ENCODE peak calls at places on chromosomes 7 and 10, in four cellular contexts. C is colonic mucosa, P is mammary epithelial cell, J is GM12878. Y is an unnamed sample. For H3K36me3, the result is how much of the 10 kb centered on the place peaks cover.

GRCh38 chr10:64528294-64529002 is 1007.2 kb downstream of the REEP3 start:
- DNase-seq in C (no peak), P (no peak), J (no peak), Y (no peak)

GRCh38 chr7:104124469-104124868 is 83.3 kb downstream of the ORC5 start:
- DNase-seq in C (no peak), P (no peak), J (no peak), Y (no peak)

GRCh38 chr7:1552200-1552599 is 3.8 kb downstream of the TMEM184A start:
- DNase-seq in C (no peak), P (no peak), J (no peak), Y (no peak)

GRCh38 chr10:97514344-97514743 is 15.6 kb downstream of the UBTD1 start:
- DNase-seq in C (no peak), P (no peak), J (no peak), Y (no peak)

GRCh38 chr10:42850931-42851330 is 68.3 kb downstream of the BMS1 start:
- DNase-seq in C (no peak), P (peak), J (no peak), Y (no peak)

GRCh38 chr7:80499350-80499955 is 12.4 kb downstream of the GNAT3 start:
- DNase-seq in C (no peak), P (peak), J (no peak), Y (no peak)

GRCh38 chr7:90824386-90825307 is 228.5 kb downstream of the CDK14 start:
- DNase-seq in C (no peak), P (peak), J (no peak), Y (no peak)

GRCh38 chr10:86836044-86836443 is 79.6 kb downstream of the BMPR1A start:
- DNase-seq in C (no peak), P (no peak), J (no peak), Y (no peak)

GRCh38 chr10:98489561-98490481 is 43.1 kb upstream of the HPS1 start:
- DNase-seq in C (no peak), P (peak), J (no peak), Y (no peak)

GRCh38 chr10:54284526-54285193 is 516.4 kb downstream of the PCDH15 start:
- DNase-seq in C (no peak), P (peak), J (no peak), Y (no peak)

GRCh38 chr10:120262857-120263547 is 194.0 kb upstream of the PLPP4 start:
- DNase-seq in C (no peak), P (peak), J (peak), Y (peak)

GRCh38 chr10:14235511-14235910 is 95.2 kb downstream of the FRMD4A start:
- DNase-seq in C (no peak), P (no peak), J (no peak), Y (no peak)

GRCh38 chr7:157224627-157225026 is 85.9 kb downstream of the UBE3C start:
- DNase-seq in C (no peak), P (no peak), J (no peak), Y (no peak)

GRCh38 chr7:139735466-139735865 is 42.3 kb downstream of the HIPK2 start:
- DNase-seq in C (no peak), P (no peak), J (no peak), Y (no peak)

GRCh38 chr10:34906021-34906965 is 91.2 kb upstream of the PARD3 start:
- DNase-seq in C (no peak), P (peak), J (no peak), Y (no peak)

GRCh38 chr10:12603766-12604470 is 254.6 kb downstream of the CAMK1D start:
- DNase-seq in C (peak), P (no peak), J (no peak), Y (no peak)

GRCh38 chr10:78802406-78802805 is 266.4 kb upstream of the ZMIZ1 start:
- DNase-seq in C (no peak), P (no peak), J (no peak), Y (no peak)

GRCh38 chr10:113539789-113540188 is 13.1 kb upstream of the HABP2 start:
- DNase-seq in C (no peak), P (peak), J (no peak), Y (no peak)

GRCh38 chr10:16843252-16843870 is 26.1 kb upstream of the RSU1 start:
- DNase-seq in C (no peak), P (peak), J (peak), Y (peak)

GRCh38 chr10:75367098-75367497 is 34.5 kb downstream of the ZNF503 start:
- DNase-seq in C (no peak), P (no peak), J (no peak), Y (no peak)

GRCh38 chr7:10919923-10920322 is 53.7 kb upstream of the PHF14 start:
- DNase-seq in C (no peak), P (no peak), J (no peak), Y (no peak)

DNA sequence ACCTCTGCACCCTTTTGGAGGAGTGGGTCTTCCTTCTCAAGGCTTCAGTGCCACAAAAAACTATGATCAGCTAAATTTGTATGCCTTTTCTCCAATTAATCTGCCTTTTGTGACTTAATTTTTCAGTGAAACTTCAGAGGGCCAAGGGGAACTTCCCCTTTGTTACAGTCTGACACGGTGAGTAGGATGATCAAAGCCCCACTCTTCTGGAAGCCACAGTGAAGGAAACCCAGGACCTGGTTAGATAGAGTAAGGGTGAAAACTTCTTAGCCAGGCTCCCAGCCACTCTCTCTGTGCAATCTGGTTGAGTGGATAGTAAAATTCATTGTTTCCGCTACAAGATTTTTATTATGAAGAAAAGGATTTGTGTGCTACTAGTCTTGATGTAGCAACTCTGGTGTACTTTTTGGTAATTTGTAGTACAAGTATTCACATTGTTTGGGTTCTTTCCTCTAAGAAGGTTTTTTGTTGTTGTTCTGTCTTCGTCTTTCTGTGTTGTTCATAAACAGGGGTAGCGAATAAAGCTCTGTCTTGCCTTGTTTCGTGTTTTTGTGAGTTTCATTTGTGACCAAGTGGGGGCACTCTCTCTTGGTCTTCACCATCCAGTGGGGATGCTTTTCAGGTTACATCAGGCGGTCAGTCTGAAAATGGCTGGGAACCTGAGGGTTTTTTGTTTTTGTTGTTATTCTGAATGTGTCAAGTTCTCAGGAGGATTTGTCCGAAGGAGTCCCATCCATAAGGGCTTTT is 268.5 kb upstream of the NPSR1 start:
- DNase-seq in C (no peak), P (no peak), J (no peak), Y (no peak)
- TF ChIP-seq CTCF in C (no peak), P (no peak), J (no peak), Y (no peak)

DNA sequence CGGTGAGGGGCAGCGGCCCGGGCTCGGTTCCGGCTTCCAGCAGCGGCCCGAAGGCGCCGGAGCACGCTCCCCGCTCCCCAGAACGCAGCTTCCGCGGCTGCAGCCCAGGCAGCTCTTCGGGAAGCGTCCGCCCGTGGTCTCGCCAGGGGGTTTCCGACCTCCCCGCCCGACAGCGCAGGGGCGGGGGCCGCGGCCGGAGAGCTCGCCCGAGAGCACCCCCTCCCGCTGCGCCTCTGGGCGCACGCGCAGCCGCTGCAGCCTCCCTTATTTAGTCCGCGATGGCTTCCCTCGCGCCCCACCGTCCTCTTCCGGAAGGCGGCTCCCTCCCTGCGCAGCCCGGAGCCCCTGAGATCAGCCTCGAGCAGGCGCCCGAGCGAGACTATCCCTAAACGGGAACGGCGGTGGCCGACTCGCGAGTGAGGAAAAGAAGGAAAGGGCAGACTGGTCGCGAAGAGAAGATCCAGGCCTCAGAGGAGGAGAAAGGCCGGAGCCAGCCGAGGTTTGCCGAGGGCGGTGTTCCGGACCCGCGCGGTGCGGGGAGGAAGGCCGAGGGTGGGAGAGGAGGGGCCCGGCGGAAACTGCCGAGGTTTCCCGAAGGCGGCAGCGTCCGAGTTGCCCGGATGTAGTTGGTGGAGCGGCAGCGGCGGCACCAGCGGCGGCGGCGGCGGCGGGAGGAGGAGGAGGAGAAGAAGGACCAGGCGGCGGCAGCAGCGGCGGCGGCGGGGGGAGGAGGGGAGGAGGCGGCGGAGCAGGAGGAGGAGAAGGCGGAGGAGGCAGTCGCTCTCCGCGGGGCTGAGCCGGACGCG is at the start of gene WAC:
- DNase-seq in C (peak), P (peak), J (peak), Y (peak)
- H3K36me3 ChIP-seq in C (under half), P (under half), J (under half), Y (under half)

DNA sequence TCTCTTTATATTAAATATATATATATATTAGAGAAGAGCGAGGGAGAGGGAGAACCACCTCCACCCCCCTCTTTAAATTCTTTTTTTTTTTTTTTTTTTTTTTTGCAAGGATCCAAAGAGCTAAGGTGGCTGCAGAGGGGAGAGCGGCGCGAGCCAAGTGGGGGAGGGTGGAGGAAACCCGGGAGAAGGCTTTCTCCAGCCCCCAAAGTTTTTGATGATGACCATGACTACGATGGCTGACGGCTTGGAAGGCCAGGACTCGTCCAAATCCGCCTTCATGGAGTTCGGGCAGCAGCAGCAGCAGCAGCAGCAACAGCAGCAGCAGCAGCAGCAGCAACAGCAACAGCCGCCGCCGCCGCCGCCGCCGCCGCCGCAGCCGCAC is 402 bp downstream of the DLX6 start:
- DNase-seq in C (no peak), P (no peak), J (no peak), Y (no peak)
- H3K4me3 ChIP-seq in C (peak), P (peak), J (no peak), Y (no peak)

GRCh38 chr7:151247016-151247580 is 1.4 kb downstream of the SMARCD3 start:
- DNase-seq in C (no peak), P (no peak), J (no peak), Y (no peak)

GRCh38 chr7:151246161-151247015 is 2.1 kb downstream of the SMARCD3 start:
- DNase-seq in C (no peak), P (no peak), J (no peak), Y (no peak)

GRCh38 chr7:151244156-151244870 is 4.2 kb downstream of the SMARCD3 start:
- DNase-seq in C (peak), P (peak), J (peak), Y (no peak)

GRCh38 chr7:151244871-151245346 is 3.6 kb downstream of the SMARCD3 start:
- DNase-seq in C (no peak), P (no peak), J (no peak), Y (no peak)

GRCh38 chr7:151245360-151246160 is 2.9 kb downstream of the SMARCD3 start:
- DNase-seq in C (no peak), P (no peak), J (no peak), Y (peak)
- TF ChIP-seq CTCF in C (peak), P (peak), J (peak), Y (peak)